ENCODE peak calls at places on chromosome 4, in seven cellular contexts. One of them, this sample, is unnamed.

GRCh38 chr4:5955856-5956255 is 62.4 kb downstream of the C4orf50 start:
- DNase-seq in fibroblast of pulmonary artery: no peak
- DNase-seq in kidney glomerular epithelial cell: no peak
- DNase-seq in RPMI7951: peak
- DNase-seq in stimulated activated naive CD8-positive, alpha-beta T cell treated with anti-CD3 and anti-CD28 coated beads, Interleukin-15, amount 100 ng/mL, for 72 hours: no peak
- DNase-seq in amniotic epithelial cell: no peak
- DNase-seq in PC-3: no peak
- DNase-seq in this sample: no peak

GRCh38 chr4:188130355-188130754 is 8.9 kb upstream of the TRIML1 start:
- DNase-seq in fibroblast of pulmonary artery: no peak
- DNase-seq in kidney glomerular epithelial cell: no peak
- DNase-seq in RPMI7951: no peak
- DNase-seq in stimulated activated naive CD8-positive, alpha-beta T cell treated with anti-CD3 and anti-CD28 coated beads, Interleukin-15, amount 100 ng/mL, for 72 hours: no peak
- DNase-seq in amniotic epithelial cell: no peak
- DNase-seq in PC-3: no peak
- DNase-seq in this sample: no peak

GRCh38 chr4:113049421-113050355 is at the start of gene ANK2:
- DNase-seq in fibroblast of pulmonary artery: no peak
- DNase-seq in kidney glomerular epithelial cell: no peak
- DNase-seq in RPMI7951: no peak
- DNase-seq in stimulated activated naive CD8-positive, alpha-beta T cell treated with anti-CD3 and anti-CD28 coated beads, Interleukin-15, amount 100 ng/mL, for 72 hours: no peak
- DNase-seq in amniotic epithelial cell: peak
- DNase-seq in PC-3: no peak
- DNase-seq in this sample: no peak

GRCh38 chr4:20698382-20698781 is 1.9 kb upstream of the PACRGL start:
- DNase-seq in fibroblast of pulmonary artery: peak
- DNase-seq in kidney glomerular epithelial cell: no peak
- DNase-seq in RPMI7951: no peak
- DNase-seq in stimulated activated naive CD8-positive, alpha-beta T cell treated with anti-CD3 and anti-CD28 coated beads, Interleukin-15, amount 100 ng/mL, for 72 hours: no peak
- DNase-seq in amniotic epithelial cell: peak
- DNase-seq in PC-3: no peak
- DNase-seq in this sample: peak

GRCh38 chr4:153467154-153467896 is 1.2 kb downstream of the TMEM131L start:
- DNase-seq in fibroblast of pulmonary artery: no peak
- DNase-seq in kidney glomerular epithelial cell: no peak
- DNase-seq in RPMI7951: no peak
- DNase-seq in stimulated activated naive CD8-positive, alpha-beta T cell treated with anti-CD3 and anti-CD28 coated beads, Interleukin-15, amount 100 ng/mL, for 72 hours: peak
- DNase-seq in amniotic epithelial cell: no peak
- DNase-seq in PC-3: peak
- DNase-seq in this sample: peak

GRCh38 chr4:25927361-25928040 is 13.5 kb downstream of the SMIM20 start:
- DNase-seq in fibroblast of pulmonary artery: no peak
- DNase-seq in kidney glomerular epithelial cell: no peak
- DNase-seq in RPMI7951: no peak
- DNase-seq in stimulated activated naive CD8-positive, alpha-beta T cell treated with anti-CD3 and anti-CD28 coated beads, Interleukin-15, amount 100 ng/mL, for 72 hours: no peak
- DNase-seq in amniotic epithelial cell: no peak
- DNase-seq in PC-3: no peak
- DNase-seq in this sample: no peak

GRCh38 chr4:95889662-95890061 is 49.8 kb downstream of the PDHA2 start:
- DNase-seq in fibroblast of pulmonary artery: peak
- DNase-seq in kidney glomerular epithelial cell: peak
- DNase-seq in RPMI7951: no peak
- DNase-seq in stimulated activated naive CD8-positive, alpha-beta T cell treated with anti-CD3 and anti-CD28 coated beads, Interleukin-15, amount 100 ng/mL, for 72 hours: no peak
- DNase-seq in amniotic epithelial cell: peak
- DNase-seq in PC-3: peak
- DNase-seq in this sample: no peak

GRCh38 chr4:106687026-106687425 is 318.4 kb upstream of the GIMD1 start:
- DNase-seq in fibroblast of pulmonary artery: peak
- DNase-seq in kidney glomerular epithelial cell: no peak
- DNase-seq in RPMI7951: no peak
- DNase-seq in stimulated activated naive CD8-positive, alpha-beta T cell treated with anti-CD3 and anti-CD28 coated beads, Interleukin-15, amount 100 ng/mL, for 72 hours: no peak
- DNase-seq in amniotic epithelial cell: peak
- DNase-seq in PC-3: no peak
- DNase-seq in this sample: no peak

GRCh38 chr4:27088491-27088890 is 227.8 kb downstream of the STIM2 start:
- DNase-seq in fibroblast of pulmonary artery: no peak
- DNase-seq in kidney glomerular epithelial cell: no peak
- DNase-seq in RPMI7951: no peak
- DNase-seq in stimulated activated naive CD8-positive, alpha-beta T cell treated with anti-CD3 and anti-CD28 coated beads, Interleukin-15, amount 100 ng/mL, for 72 hours: no peak
- DNase-seq in amniotic epithelial cell: no peak
- DNase-seq in PC-3: no peak
- DNase-seq in this sample: no peak

GRCh38 chr4:55635760-55636621 is at the start of gene NMU:
- DNase-seq in fibroblast of pulmonary artery: peak
- DNase-seq in kidney glomerular epithelial cell: no peak
- DNase-seq in RPMI7951: peak
- DNase-seq in stimulated activated naive CD8-positive, alpha-beta T cell treated with anti-CD3 and anti-CD28 coated beads, Interleukin-15, amount 100 ng/mL, for 72 hours: peak
- DNase-seq in amniotic epithelial cell: no peak
- DNase-seq in PC-3: peak
- DNase-seq in this sample: peak

GRCh38 chr4:165505991-165506779 is 127.4 kb downstream of the CPE start:
- DNase-seq in fibroblast of pulmonary artery: peak
- DNase-seq in kidney glomerular epithelial cell: peak
- DNase-seq in RPMI7951: no peak
- DNase-seq in stimulated activated naive CD8-positive, alpha-beta T cell treated with anti-CD3 and anti-CD28 coated beads, Interleukin-15, amount 100 ng/mL, for 72 hours: no peak
- DNase-seq in amniotic epithelial cell: peak
- DNase-seq in PC-3: peak
- DNase-seq in this sample: no peak

GRCh38 chr4:54217642-54218486 is 11.2 kb upstream of the PDGFRA start:
- DNase-seq in fibroblast of pulmonary artery: peak
- DNase-seq in kidney glomerular epithelial cell: peak
- DNase-seq in RPMI7951: peak
- DNase-seq in stimulated activated naive CD8-positive, alpha-beta T cell treated with anti-CD3 and anti-CD28 coated beads, Interleukin-15, amount 100 ng/mL, for 72 hours: peak
- DNase-seq in amniotic epithelial cell: peak
- DNase-seq in PC-3: peak
- DNase-seq in this sample: peak

GRCh38 chr4:125314676-125315570 is at the start of gene FAT4:
- DNase-seq in fibroblast of pulmonary artery: peak
- DNase-seq in kidney glomerular epithelial cell: peak
- DNase-seq in RPMI7951: peak
- DNase-seq in stimulated activated naive CD8-positive, alpha-beta T cell treated with anti-CD3 and anti-CD28 coated beads, Interleukin-15, amount 100 ng/mL, for 72 hours: peak
- DNase-seq in amniotic epithelial cell: peak
- DNase-seq in PC-3: peak
- DNase-seq in this sample: peak

GRCh38 chr4:55437356-55437796 is 41.6 kb downstream of the TMEM165 start:
- DNase-seq in fibroblast of pulmonary artery: peak
- DNase-seq in kidney glomerular epithelial cell: no peak
- DNase-seq in RPMI7951: no peak
- DNase-seq in stimulated activated naive CD8-positive, alpha-beta T cell treated with anti-CD3 and anti-CD28 coated beads, Interleukin-15, amount 100 ng/mL, for 72 hours: no peak
- DNase-seq in amniotic epithelial cell: peak
- DNase-seq in PC-3: peak
- DNase-seq in this sample: no peak

GRCh38 chr4:181308476-181309170 is 934.6 kb upstream of the TENM3 start:
- DNase-seq in fibroblast of pulmonary artery: no peak
- DNase-seq in kidney glomerular epithelial cell: no peak
- DNase-seq in RPMI7951: no peak
- DNase-seq in stimulated activated naive CD8-positive, alpha-beta T cell treated with anti-CD3 and anti-CD28 coated beads, Interleukin-15, amount 100 ng/mL, for 72 hours: no peak
- DNase-seq in amniotic epithelial cell: no peak
- DNase-seq in PC-3: no peak
- DNase-seq in this sample: no peak

GRCh38 chr4:1241466-1241935 is 7.4 kb downstream of the CTBP1 start:
- DNase-seq in fibroblast of pulmonary artery: no peak
- DNase-seq in kidney glomerular epithelial cell: no peak
- DNase-seq in RPMI7951: no peak
- DNase-seq in stimulated activated naive CD8-positive, alpha-beta T cell treated with anti-CD3 and anti-CD28 coated beads, Interleukin-15, amount 100 ng/mL, for 72 hours: no peak
- DNase-seq in amniotic epithelial cell: no peak
- DNase-seq in PC-3: no peak
- DNase-seq in this sample: no peak

GRCh38 chr4:37726666-37727065 is 40.5 kb upstream of the RELL1 start:
- DNase-seq in fibroblast of pulmonary artery: peak
- DNase-seq in kidney glomerular epithelial cell: no peak
- DNase-seq in RPMI7951: peak
- DNase-seq in stimulated activated naive CD8-positive, alpha-beta T cell treated with anti-CD3 and anti-CD28 coated beads, Interleukin-15, amount 100 ng/mL, for 72 hours: no peak
- DNase-seq in amniotic epithelial cell: peak
- DNase-seq in PC-3: no peak
- DNase-seq in this sample: no peak

GRCh38 chr4:118076958-118077766 is 42.9 kb downstream of the NDST3 start:
- DNase-seq in fibroblast of pulmonary artery: peak
- DNase-seq in kidney glomerular epithelial cell: no peak
- DNase-seq in RPMI7951: peak
- DNase-seq in stimulated activated naive CD8-positive, alpha-beta T cell treated with anti-CD3 and anti-CD28 coated beads, Interleukin-15, amount 100 ng/mL, for 72 hours: peak
- DNase-seq in amniotic epithelial cell: peak
- DNase-seq in PC-3: peak
- DNase-seq in this sample: peak

GRCh38 chr4:35793045-35793722 is 451.1 kb downstream of the ARAP2 start:
- DNase-seq in fibroblast of pulmonary artery: peak
- DNase-seq in kidney glomerular epithelial cell: peak
- DNase-seq in RPMI7951: no peak
- DNase-seq in stimulated activated naive CD8-positive, alpha-beta T cell treated with anti-CD3 and anti-CD28 coated beads, Interleukin-15, amount 100 ng/mL, for 72 hours: no peak
- DNase-seq in amniotic epithelial cell: peak
- DNase-seq in PC-3: no peak
- DNase-seq in this sample: no peak

GRCh38 chr4:158253350-158253980 is 43.2 kb downstream of the TMEM144 start:
- DNase-seq in fibroblast of pulmonary artery: peak
- DNase-seq in kidney glomerular epithelial cell: peak
- DNase-seq in RPMI7951: peak
- DNase-seq in stimulated activated naive CD8-positive, alpha-beta T cell treated with anti-CD3 and anti-CD28 coated beads, Interleukin-15, amount 100 ng/mL, for 72 hours: peak
- DNase-seq in amniotic epithelial cell: peak
- DNase-seq in PC-3: peak
- DNase-seq in this sample: peak

GRCh38 chr4:118845552-118846065 is 9.7 kb upstream of the SEC24D start:
- DNase-seq in fibroblast of pulmonary artery: no peak
- DNase-seq in kidney glomerular epithelial cell: no peak
- DNase-seq in RPMI7951: no peak
- DNase-seq in stimulated activated naive CD8-positive, alpha-beta T cell treated with anti-CD3 and anti-CD28 coated beads, Interleukin-15, amount 100 ng/mL, for 72 hours: no peak
- DNase-seq in amniotic epithelial cell: no peak
- DNase-seq in PC-3: no peak
- DNase-seq in this sample: no peak

GRCh38 chr4:184812651-184813181 is 13.1 kb downstream of the ACSL1 start:
- DNase-seq in fibroblast of pulmonary artery: peak
- DNase-seq in kidney glomerular epithelial cell: no peak
- DNase-seq in RPMI7951: peak
- DNase-seq in stimulated activated naive CD8-positive, alpha-beta T cell treated with anti-CD3 and anti-CD28 coated beads, Interleukin-15, amount 100 ng/mL, for 72 hours: no peak
- DNase-seq in amniotic epithelial cell: peak
- DNase-seq in PC-3: peak
- DNase-seq in this sample: no peak

GRCh38 chr4:98994474-98995182 is 893 bp upstream of the METAP1 start:
- DNase-seq in fibroblast of pulmonary artery: no peak
- DNase-seq in kidney glomerular epithelial cell: peak
- DNase-seq in RPMI7951: no peak
- DNase-seq in stimulated activated naive CD8-positive, alpha-beta T cell treated with anti-CD3 and anti-CD28 coated beads, Interleukin-15, amount 100 ng/mL, for 72 hours: peak
- DNase-seq in amniotic epithelial cell: peak
- DNase-seq in PC-3: no peak
- DNase-seq in this sample: peak

GRCh38 chr4:137644201-137644600 is 111.9 kb upstream of the PCDH18 start:
- DNase-seq in fibroblast of pulmonary artery: peak
- DNase-seq in kidney glomerular epithelial cell: no peak
- DNase-seq in RPMI7951: no peak
- DNase-seq in stimulated activated naive CD8-positive, alpha-beta T cell treated with anti-CD3 and anti-CD28 coated beads, Interleukin-15, amount 100 ng/mL, for 72 hours: no peak
- DNase-seq in amniotic epithelial cell: no peak
- DNase-seq in PC-3: peak
- DNase-seq in this sample: no peak

GRCh38 chr4:184747034-184747830 is 13.3 kb upstream of the CENPU start:
- DNase-seq in fibroblast of pulmonary artery: no peak
- DNase-seq in kidney glomerular epithelial cell: no peak
- DNase-seq in RPMI7951: no peak
- DNase-seq in stimulated activated naive CD8-positive, alpha-beta T cell treated with anti-CD3 and anti-CD28 coated beads, Interleukin-15, amount 100 ng/mL, for 72 hours: no peak
- DNase-seq in amniotic epithelial cell: no peak
- DNase-seq in PC-3: no peak
- DNase-seq in this sample: no peak

GRCh38 chr4:109040441-109040840 is 262.0 kb downstream of the COL25A1 start:
- DNase-seq in fibroblast of pulmonary artery: no peak
- DNase-seq in kidney glomerular epithelial cell: no peak
- DNase-seq in RPMI7951: no peak
- DNase-seq in stimulated activated naive CD8-positive, alpha-beta T cell treated with anti-CD3 and anti-CD28 coated beads, Interleukin-15, amount 100 ng/mL, for 72 hours: no peak
- DNase-seq in amniotic epithelial cell: no peak
- DNase-seq in PC-3: peak
- DNase-seq in this sample: no peak

GRCh38 chr4:39597695-39598381 is 40.8 kb downstream of the SMIM14 start:
- DNase-seq in fibroblast of pulmonary artery: no peak
- DNase-seq in kidney glomerular epithelial cell: no peak
- DNase-seq in RPMI7951: no peak
- DNase-seq in stimulated activated naive CD8-positive, alpha-beta T cell treated with anti-CD3 and anti-CD28 coated beads, Interleukin-15, amount 100 ng/mL, for 72 hours: no peak
- DNase-seq in amniotic epithelial cell: no peak
- DNase-seq in PC-3: no peak
- DNase-seq in this sample: no peak

GRCh38 chr4:139794158-139794954 is 128.7 kb downstream of the MGST2 start:
- DNase-seq in fibroblast of pulmonary artery: peak
- DNase-seq in kidney glomerular epithelial cell: no peak
- DNase-seq in RPMI7951: peak
- DNase-seq in stimulated activated naive CD8-positive, alpha-beta T cell treated with anti-CD3 and anti-CD28 coated beads, Interleukin-15, amount 100 ng/mL, for 72 hours: no peak
- DNase-seq in amniotic epithelial cell: no peak
- DNase-seq in PC-3: no peak
- DNase-seq in this sample: no peak

GRCh38 chr4:770022-770421 is 55.9 kb downstream of the CPLX1 start:
- DNase-seq in fibroblast of pulmonary artery: no peak
- DNase-seq in kidney glomerular epithelial cell: no peak
- DNase-seq in RPMI7951: no peak
- DNase-seq in stimulated activated naive CD8-positive, alpha-beta T cell treated with anti-CD3 and anti-CD28 coated beads, Interleukin-15, amount 100 ng/mL, for 72 hours: no peak
- DNase-seq in amniotic epithelial cell: peak
- DNase-seq in PC-3: no peak
- DNase-seq in this sample: no peak

GRCh38 chr4:176031927-176032326 is 33.7 kb upstream of the WDR17 start:
- DNase-seq in fibroblast of pulmonary artery: no peak
- DNase-seq in kidney glomerular epithelial cell: no peak
- DNase-seq in RPMI7951: no peak
- DNase-seq in stimulated activated naive CD8-positive, alpha-beta T cell treated with anti-CD3 and anti-CD28 coated beads, Interleukin-15, amount 100 ng/mL, for 72 hours: no peak
- DNase-seq in amniotic epithelial cell: no peak
- DNase-seq in PC-3: no peak
- DNase-seq in this sample: no peak

GRCh38 chr4:170698334-170698733 is 608.6 kb upstream of the AADAT start:
- DNase-seq in fibroblast of pulmonary artery: no peak
- DNase-seq in kidney glomerular epithelial cell: no peak
- DNase-seq in RPMI7951: no peak
- DNase-seq in stimulated activated naive CD8-positive, alpha-beta T cell treated with anti-CD3 and anti-CD28 coated beads, Interleukin-15, amount 100 ng/mL, for 72 hours: no peak
- DNase-seq in amniotic epithelial cell: no peak
- DNase-seq in PC-3: no peak
- DNase-seq in this sample: no peak

GRCh38 chr4:100483796-100484195 is 34.0 kb downstream of the EMCN start:
- DNase-seq in fibroblast of pulmonary artery: peak
- DNase-seq in kidney glomerular epithelial cell: no peak
- DNase-seq in RPMI7951: no peak
- DNase-seq in stimulated activated naive CD8-positive, alpha-beta T cell treated with anti-CD3 and anti-CD28 coated beads, Interleukin-15, amount 100 ng/mL, for 72 hours: no peak
- DNase-seq in amniotic epithelial cell: peak
- DNase-seq in PC-3: no peak
- DNase-seq in this sample: no peak

GRCh38 chr4:48375651-48376291 is 34.4 kb downstream of the SLAIN2 start:
- DNase-seq in fibroblast of pulmonary artery: peak
- DNase-seq in kidney glomerular epithelial cell: no peak
- DNase-seq in RPMI7951: peak
- DNase-seq in stimulated activated naive CD8-positive, alpha-beta T cell treated with anti-CD3 and anti-CD28 coated beads, Interleukin-15, amount 100 ng/mL, for 72 hours: no peak
- DNase-seq in amniotic epithelial cell: peak
- DNase-seq in PC-3: peak
- DNase-seq in this sample: no peak

GRCh38 chr4:84952004-84952403 is 14.5 kb downstream of the WDFY3 start:
- DNase-seq in fibroblast of pulmonary artery: peak
- DNase-seq in kidney glomerular epithelial cell: peak
- DNase-seq in RPMI7951: peak
- DNase-seq in stimulated activated naive CD8-positive, alpha-beta T cell treated with anti-CD3 and anti-CD28 coated beads, Interleukin-15, amount 100 ng/mL, for 72 hours: no peak
- DNase-seq in amniotic epithelial cell: peak
- DNase-seq in PC-3: peak
- DNase-seq in this sample: no peak

GRCh38 chr4:5365071-5366008 is 314.1 kb downstream of the STK32B start:
- DNase-seq in fibroblast of pulmonary artery: peak
- DNase-seq in kidney glomerular epithelial cell: peak
- DNase-seq in RPMI7951: peak
- DNase-seq in stimulated activated naive CD8-positive, alpha-beta T cell treated with anti-CD3 and anti-CD28 coated beads, Interleukin-15, amount 100 ng/mL, for 72 hours: no peak
- DNase-seq in amniotic epithelial cell: peak
- DNase-seq in PC-3: peak
- DNase-seq in this sample: peak